ENCODE peak calls at places on chromosomes 2 and 18, in seven cellular contexts. H is progenitor cell of endocrine pancreas, B is breast epithelium, M is small intestine, W is activated T-cell treated with anti-CD3 and anti-CD28 coated beads for 4 hours, S is neural crest cell, C is MCF 10A. G is an unnamed sample.

GRCh38 chr18:111292-112014 is 46.9 kb upstream of the USP14 start:
- DNase-seq in H (peak; percentile 78), C (peak; percentile 65), B (no peak), W (no peak), M (peak; percentile 57), S (peak; percentile 69), G (peak; percentile 85)

GRCh38 chr18:55137602-55138001 is 178.3 kb upstream of the CCDC68 start:
- DNase-seq in C (no peak), S (no peak), W (no peak), M (no peak), B (no peak), H (no peak), G (no peak)

GRCh38 chr2:102950547-102950946 is 188.7 kb downstream of the TMEM182 start:
- DNase-seq in B (no peak), C (peak; percentile 34), S (no peak), H (no peak), M (no peak), W (no peak), G (no peak)

GRCh38 chr2:164850235-164850634 is 8.6 kb upstream of the COBLL1 start:
- DNase-seq in C (no peak), B (no peak), W (no peak), H (no peak), S (no peak), M (no peak), G (no peak)

GRCh38 chr2:46943881-46944798 is 28.5 kb upstream of the MCFD2 start:
- DNase-seq in W (peak; percentile 27), C (no peak), B (no peak), S (no peak), M (peak; percentile 30), H (no peak), G (no peak)

GRCh38 chr2:134137182-134137595 is 116.7 kb upstream of the MGAT5 start:
- DNase-seq in W (no peak), H (no peak), S (no peak), C (peak; percentile 81), M (peak; percentile 62), B (no peak), G (no peak)

GRCh38 chr2:73862987-73863386 is 29.8 kb upstream of the ACTG2 start:
- DNase-seq in C (no peak), H (no peak), B (no peak), S (no peak), W (no peak), M (no peak), G (no peak)

GRCh38 chr2:163121483-163121882 is 282.9 kb upstream of the KCNH7 start:
- DNase-seq in W (no peak), S (no peak), H (no peak), B (no peak), M (no peak), C (no peak), G (no peak)

GRCh38 chr18:75211721-75212625 is 1.4 kb downstream of the TSHZ1 start:
- DNase-seq in C (peak; percentile 33), M (peak; percentile 60), H (peak; percentile 31), W (no peak), B (no peak), S (peak; percentile 42), G (no peak)

GRCh38 chr2:210224660-210225460 is at the start of gene ACADL:
- DNase-seq in C (no peak), W (no peak), M (peak; percentile 69), S (peak; percentile 40), H (peak; percentile 49), B (peak; percentile 64), G (no peak)

GRCh38 chr18:13993730-13994129 is 78.4 kb upstream of the MC2R start:
- DNase-seq in B (no peak), W (no peak), H (no peak), C (no peak), S (no peak), M (no peak), G (no peak)

G was measured in H1.